ENCODE peak calls at places on chromosomes 3 and 15, in eight cellular contexts. L, G, U, Z, F, E, X and N are unnamed samples.

GRCh38 chr15:101440846-101441590 is 48.5 kb downstream of the PCSK6 start:
- DNase-seq in L (no peak), X (no peak), F (no peak), Z (no peak), E (no peak), G (no peak), U (no peak), N (no peak)

GRCh38 chr15:53962646-53963561 is 15.3 kb upstream of the UNC13C start:
- DNase-seq in G (no peak), Z (peak), U (no peak), X (no peak), F (no peak), E (no peak), L (no peak), N (no peak)

GRCh38 chr3:23484386-23484785 is 281.3 kb downstream of the UBE2E2 start:
- DNase-seq in Z (no peak), X (no peak), F (no peak), G (no peak), L (no peak), E (no peak), U (no peak), N (no peak)

GRCh38 chr3:169836942-169837275 is 24.2 kb upstream of the LRRC34 start:
- DNase-seq in X (no peak), L (no peak), F (no peak), U (no peak), E (no peak), G (no peak), Z (no peak), N (no peak)

GRCh38 chr3:148360046-148360445 is 337.7 kb upstream of the AGTR1 start:
- DNase-seq in L (no peak), G (no peak), F (no peak), E (no peak), U (no peak), Z (no peak), X (no peak), N (no peak)

GRCh38 chr15:76328962-76329361 is 7.6 kb upstream of the ISL2 start:
- DNase-seq in E (no peak), F (no peak), L (no peak), U (no peak), X (no peak), G (no peak), Z (no peak), N (no peak)

GRCh38 chr3:72145506-72146380 is 360.8 kb upstream of the PROK2 start:
- DNase-seq in U (peak), Z (no peak), L (no peak), E (no peak), X (no peak), F (no peak), G (no peak), N (no peak)

GRCh38 chr3:1235526-1236120 is 142.8 kb downstream of the CNTN6 start:
- DNase-seq in X (no peak), E (no peak), Z (no peak), L (no peak), F (no peak), G (no peak), U (no peak), N (no peak)

GRCh38 chr3:123952844-123953520 is 8.0 kb downstream of the CCDC14 start:
- DNase-seq in E (no peak), L (no peak), X (no peak), G (no peak), U (no peak), Z (no peak), F (no peak), N (no peak)

GRCh38 chr3:89656388-89656787 is 549.0 kb downstream of the EPHA3 start:
- DNase-seq in U (no peak), Z (no peak), L (no peak), F (no peak), G (no peak), X (no peak), E (no peak), N (no peak)

GRCh38 chr3:47590212-47590611 is 11.5 kb upstream of the CSPG5 start:
- DNase-seq in G (no peak), F (no peak), X (no peak), U (no peak), L (no peak), Z (peak), E (no peak), N (no peak)

GRCh38 chr3:95154775-95155174 is 1091.9 kb downstream of the NSUN3 start:
- DNase-seq in F (no peak), G (no peak), L (no peak), E (no peak), Z (no peak), X (no peak), U (no peak), N (no peak)

GRCh38 chr3:196458063-196458462 is 25.8 kb upstream of the UBXN7 start:
- DNase-seq in F (no peak), L (no peak), E (no peak), Z (no peak), G (no peak), U (no peak), X (no peak), N (no peak)

GRCh38 chr3:52845157-52845556 is 10.3 kb upstream of the MUSTN1 start:
- DNase-seq in E (no peak), Z (peak), F (no peak), X (peak), G (no peak), U (peak), L (no peak), N (no peak)

GRCh38 chr3:112377418-112378071 is 44.6 kb downstream of the CD200 start:
- DNase-seq in Z (no peak), U (no peak), X (no peak), L (no peak), F (no peak), G (no peak), E (no peak), N (no peak)

GRCh38 chr3:122021811-122022401 is at the start of gene ILDR1:
- DNase-seq in U (peak), X (peak), Z (peak), L (peak), G (no peak), F (peak), E (peak), N (no peak)

GRCh38 chr3:188264231-188265213 is 110.6 kb downstream of the LPP start:
- DNase-seq in G (peak), F (no peak), L (no peak), U (no peak), E (no peak), X (no peak), Z (no peak), N (no peak)

GRCh38 chr3:192408007-192408655 is 319.2 kb downstream of the FGF12 start:
- DNase-seq in L (no peak), F (no peak), X (peak), G (peak), Z (no peak), E (no peak), U (no peak), N (no peak)

GRCh38 chr15:40872791-40873526 is 1.1 kb downstream of the RHOV start:
- DNase-seq in U (peak), F (no peak), G (no peak), L (no peak), E (no peak), X (no peak), Z (no peak), N (no peak)

GRCh38 chr3:9686050-9686384 is 17.6 kb upstream of the CPNE9 start:
- DNase-seq in L (no peak), E (no peak), Z (no peak), G (no peak), F (no peak), U (no peak), X (peak), N (no peak)

GRCh38 chr15:68646156-68646555 is 67.4 kb downstream of the CORO2B start:
- DNase-seq in L (no peak), Z (no peak), U (no peak), F (no peak), G (no peak), E (no peak), X (no peak), N (no peak)

GRCh38 chr3:149783576-149783975 is 8.8 kb downstream of the ANKUB1 start:
- DNase-seq in G (no peak), U (no peak), L (no peak), E (peak), X (no peak), F (no peak), Z (no peak), N (no peak)

GRCh38 chr3:139830817-139831216 is 104.2 kb upstream of the CLSTN2 start:
- DNase-seq in E (no peak), X (no peak), Z (no peak), F (no peak), U (peak), G (peak), L (no peak), N (no peak)

GRCh38 chr3:45593708-45594601 is 596 bp upstream of the LIMD1 start:
- DNase-seq in G (peak), Z (peak), F (peak), X (peak), U (peak), E (peak), L (peak), N (peak)

GRCh38 chr3:82163907-82164520 is 402.6 kb upstream of the GBE1 start:
- DNase-seq in L (no peak), F (no peak), E (peak), Z (no peak), G (no peak), X (no peak), U (no peak), N (no peak)

GRCh38 chr3:173284301-173284700 is 113.2 kb upstream of the NLGN1 start:
- DNase-seq in L (no peak), F (no peak), U (no peak), Z (no peak), G (no peak), E (no peak), X (no peak), N (no peak)

GRCh38 chr3:62833538-62833937 is 41.7 kb downstream of the CADPS start:
- DNase-seq in E (no peak), X (no peak), L (no peak), Z (no peak), U (no peak), F (no peak), G (no peak), N (no peak)

GRCh38 chr3:114093596-114093995 is 37.1 kb downstream of the QTRT2 start:
- DNase-seq in F (no peak), X (no peak), E (peak), G (peak), Z (peak), U (peak), L (no peak), N (peak)

GRCh38 chr15:39204031-39204430 is 376.8 kb upstream of the THBS1 start:
- DNase-seq in U (no peak), G (no peak), L (no peak), X (no peak), F (no peak), E (no peak), Z (no peak), N (no peak)
- TF ChIP-seq POLR2A in U (no peak), G (no peak), L (no peak), X (no peak), F (no peak), E (no peak), Z (no peak), N (no peak)

DNA sequence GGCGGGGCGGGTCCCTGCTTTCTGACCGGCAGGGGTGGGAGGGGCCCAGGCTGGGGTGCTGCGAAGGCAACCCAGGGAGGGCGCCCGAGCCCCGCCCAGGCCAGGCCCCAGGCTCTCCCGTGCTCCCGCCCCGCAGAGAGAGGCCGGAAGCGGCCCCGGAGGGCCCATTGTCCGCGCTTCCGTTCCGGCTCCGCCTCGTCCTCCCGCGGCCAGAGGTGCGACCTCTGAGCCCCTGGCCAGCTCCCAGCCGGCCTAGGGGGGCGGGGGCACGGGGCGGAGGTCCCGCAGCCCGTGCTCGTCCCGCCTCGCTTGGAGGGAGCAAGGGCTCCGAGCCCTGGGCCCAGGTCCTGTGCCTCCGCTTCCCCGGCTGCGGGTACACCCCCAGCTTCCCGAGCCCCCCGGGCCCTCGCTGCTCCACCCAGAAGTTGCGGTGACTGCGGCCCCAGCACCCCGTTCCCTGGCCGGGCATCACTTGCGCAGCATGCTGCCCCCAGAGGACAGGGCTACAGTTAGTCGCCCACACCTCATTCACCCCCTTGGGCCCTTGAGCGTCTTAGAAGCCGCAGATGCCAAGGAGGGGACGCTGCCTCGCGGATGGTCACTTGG is 20.4 kb upstream of the PLXND1 start:
- DNase-seq in E (peak), U (peak), L (peak), Z (peak), G (peak), F (peak), X (peak), N (peak)
- TF ChIP-seq POLR2A in E (peak), U (peak), L (peak), Z (peak), G (peak), F (peak), X (peak), N (peak)

GRCh38 chr15:67097893-67098740 is 32.7 kb downstream of the SMAD3 start:
- DNase-seq in F (peak), L (no peak), G (no peak), Z (peak), X (no peak), E (no peak), U (no peak), N (no peak)
- TF ChIP-seq POLR2A in F (no peak), L (no peak), G (no peak), Z (no peak), X (no peak), E (no peak), U (no peak), N (no peak)

GRCh38 chr3:172082820-172083513 is 43.6 kb downstream of the FNDC3B start:
- DNase-seq in E (no peak), L (no peak), X (no peak), Z (no peak), G (no peak), U (no peak), F (no peak), N (no peak)
- TF ChIP-seq POLR2A in E (no peak), L (no peak), X (no peak), Z (no peak), G (no peak), U (no peak), F (no peak), N (no peak)

GRCh38 chr15:43370975-43371974 is at the start of the genes TUBGCP4 and ZSCAN29:
- DNase-seq in U (peak), X (peak), F (peak), L (peak), E (peak), Z (peak), G (peak), N (peak)
- TF ChIP-seq POLR2A in U (peak), X (no peak), F (no peak), L (peak), E (peak), Z (peak), G (no peak), N (peak)

GRCh38 chr15:84570164-84570692 is 30.6 kb upstream of the ZSCAN2 start:
- DNase-seq in F (no peak), Z (peak), X (peak), L (peak), G (peak), E (peak), U (peak), N (no peak)
- TF ChIP-seq POLR2A in F (no peak), Z (peak), X (no peak), L (no peak), G (no peak), E (peak), U (peak), N (no peak)